ENCODE peak calls at places on chromosomes 1 and 21, in six cellular contexts. One of them, this sample, is unnamed.

GRCh38 chr21:34635307-34635706 is 20.4 kb upstream of the RCAN1 start:
- DNase-seq in OCI-M1: peak
- DNase-seq in stimulated activated CD4-positive, alpha-beta T cell treated with anti-CD3 and anti-CD28 coated beads, TNF-alpha, amount 100 ng/mL, for 1 hour: no peak
- DNase-seq in coronary artery: peak
- DNase-seq in iris pigment epithelial cell: no peak
- DNase-seq in T-helper 1 cell: no peak
- DNase-seq in this sample: no peak

GRCh38 chr1:92482665-92483441 is 3.9 kb downstream of the GFI1 start:
- DNase-seq in coronary artery: no peak
- DNase-seq in stimulated activated CD4-positive, alpha-beta T cell treated with anti-CD3 and anti-CD28 coated beads, TNF-alpha, amount 100 ng/mL, for 1 hour: no peak
- DNase-seq in T-helper 1 cell: peak
- DNase-seq in OCI-M1: no peak
- DNase-seq in iris pigment epithelial cell: no peak
- DNase-seq in this sample: no peak

GRCh38 chr21:35370671-35371070 is 321.6 kb upstream of the RUNX1 start:
- DNase-seq in T-helper 1 cell: no peak
- DNase-seq in iris pigment epithelial cell: no peak
- DNase-seq in coronary artery: no peak
- DNase-seq in stimulated activated CD4-positive, alpha-beta T cell treated with anti-CD3 and anti-CD28 coated beads, TNF-alpha, amount 100 ng/mL, for 1 hour: no peak
- DNase-seq in OCI-M1: no peak
- DNase-seq in this sample: no peak

GRCh38 chr1:101216623-101217022 is 20.2 kb upstream of the S1PR1 start:
- DNase-seq in OCI-M1: no peak
- DNase-seq in stimulated activated CD4-positive, alpha-beta T cell treated with anti-CD3 and anti-CD28 coated beads, TNF-alpha, amount 100 ng/mL, for 1 hour: no peak
- DNase-seq in iris pigment epithelial cell: no peak
- DNase-seq in coronary artery: no peak
- DNase-seq in T-helper 1 cell: no peak
- DNase-seq in this sample: no peak

GRCh38 chr1:37479255-37480124 is 5.1 kb downstream of the ZC3H12A start:
- DNase-seq in OCI-M1: peak
- DNase-seq in iris pigment epithelial cell: peak
- DNase-seq in stimulated activated CD4-positive, alpha-beta T cell treated with anti-CD3 and anti-CD28 coated beads, TNF-alpha, amount 100 ng/mL, for 1 hour: peak
- DNase-seq in coronary artery: peak
- DNase-seq in T-helper 1 cell: peak
- DNase-seq in this sample: peak

GRCh38 chr1:27785763-27786162 is 12.7 kb downstream of the STX12 start:
- DNase-seq in coronary artery: no peak
- DNase-seq in T-helper 1 cell: no peak
- DNase-seq in iris pigment epithelial cell: peak
- DNase-seq in OCI-M1: peak
- DNase-seq in stimulated activated CD4-positive, alpha-beta T cell treated with anti-CD3 and anti-CD28 coated beads, TNF-alpha, amount 100 ng/mL, for 1 hour: no peak
- DNase-seq in this sample: no peak

GRCh38 chr1:64894438-64895196 is 71.7 kb downstream of the JAK1 start:
- DNase-seq in OCI-M1: no peak
- DNase-seq in T-helper 1 cell: no peak
- DNase-seq in stimulated activated CD4-positive, alpha-beta T cell treated with anti-CD3 and anti-CD28 coated beads, TNF-alpha, amount 100 ng/mL, for 1 hour: no peak
- DNase-seq in iris pigment epithelial cell: no peak
- DNase-seq in coronary artery: no peak
- DNase-seq in this sample: no peak

GRCh38 chr1:203278087-203278884 is 27.0 kb upstream of the BTG2 start:
- DNase-seq in T-helper 1 cell: no peak
- DNase-seq in stimulated activated CD4-positive, alpha-beta T cell treated with anti-CD3 and anti-CD28 coated beads, TNF-alpha, amount 100 ng/mL, for 1 hour: no peak
- DNase-seq in iris pigment epithelial cell: peak
- DNase-seq in coronary artery: peak
- DNase-seq in OCI-M1: no peak
- DNase-seq in this sample: no peak

GRCh38 chr1:10973552-10973951 is 38.9 kb upstream of the TARDBP start:
- DNase-seq in iris pigment epithelial cell: no peak
- DNase-seq in coronary artery: no peak
- DNase-seq in stimulated activated CD4-positive, alpha-beta T cell treated with anti-CD3 and anti-CD28 coated beads, TNF-alpha, amount 100 ng/mL, for 1 hour: no peak
- DNase-seq in T-helper 1 cell: no peak
- DNase-seq in OCI-M1: no peak
- DNase-seq in this sample: no peak

GRCh38 chr1:234960722-234961467 is 167.7 kb downstream of the TOMM20 start:
- DNase-seq in iris pigment epithelial cell: peak
- DNase-seq in coronary artery: peak
- DNase-seq in T-helper 1 cell: no peak
- DNase-seq in OCI-M1: peak
- DNase-seq in stimulated activated CD4-positive, alpha-beta T cell treated with anti-CD3 and anti-CD28 coated beads, TNF-alpha, amount 100 ng/mL, for 1 hour: no peak
- DNase-seq in this sample: no peak

GRCh38 chr1:231630558-231631205 is 4.1 kb downstream of the DISC1 start:
- DNase-seq in OCI-M1: no peak
- DNase-seq in coronary artery: no peak
- DNase-seq in iris pigment epithelial cell: no peak
- DNase-seq in stimulated activated CD4-positive, alpha-beta T cell treated with anti-CD3 and anti-CD28 coated beads, TNF-alpha, amount 100 ng/mL, for 1 hour: no peak
- DNase-seq in T-helper 1 cell: no peak
- DNase-seq in this sample: no peak

GRCh38 chr1:6757719-6758435 is 27.4 kb upstream of the CAMTA1 start:
- DNase-seq in stimulated activated CD4-positive, alpha-beta T cell treated with anti-CD3 and anti-CD28 coated beads, TNF-alpha, amount 100 ng/mL, for 1 hour: no peak
- DNase-seq in coronary artery: no peak
- DNase-seq in OCI-M1: no peak
- DNase-seq in iris pigment epithelial cell: no peak
- DNase-seq in T-helper 1 cell: no peak
- DNase-seq in this sample: no peak

GRCh38 chr1:12031039-12031980 is 12.0 kb downstream of the MIIP start:
- DNase-seq in iris pigment epithelial cell: peak
- DNase-seq in coronary artery: no peak
- DNase-seq in stimulated activated CD4-positive, alpha-beta T cell treated with anti-CD3 and anti-CD28 coated beads, TNF-alpha, amount 100 ng/mL, for 1 hour: no peak
- DNase-seq in T-helper 1 cell: no peak
- DNase-seq in OCI-M1: peak
- DNase-seq in this sample: no peak

GRCh38 chr1:9373614-9374013 is 80.9 kb downstream of the SPSB1 start:
- DNase-seq in stimulated activated CD4-positive, alpha-beta T cell treated with anti-CD3 and anti-CD28 coated beads, TNF-alpha, amount 100 ng/mL, for 1 hour: no peak
- DNase-seq in T-helper 1 cell: no peak
- DNase-seq in OCI-M1: no peak
- DNase-seq in coronary artery: no peak
- DNase-seq in iris pigment epithelial cell: no peak
- DNase-seq in this sample: no peak

This sample was measured in activated T-helper 9 cell treated with anti-CD3 and anti-CD28 coated beads, Interleukin-2, amount 50 U/mL, for 16 hours.